ENCODE peak calls at places on chromosomes 4 and X, in four cellular contexts. V is cardiac fibroblast, F is spleen, A is colonic mucosa. U is an unnamed sample.

GRCh38 chrX:24870143-24870542 is 145.6 kb downstream of the ARX start:
- DNase-seq in V (peak), F (no peak), A (no peak), U (no peak)

GRCh38 chr4:83340692-83341343 is 6.2 kb upstream of the HPSE start:
- DNase-seq in V (no peak), A (no peak), F (no peak), U (no peak)

GRCh38 chrX:9867753-9868152 is 81.5 kb downstream of the SHROOM2 start:
- DNase-seq in A (no peak), V (peak), F (no peak), U (no peak)

GRCh38 chrX:12721042-12721441 is 70.2 kb upstream of the PRPS2 start:
- DNase-seq in A (no peak), V (peak), F (no peak), U (no peak)

GRCh38 chrX:66012094-66012534 is 27.8 kb downstream of the VSIG4 start:
- DNase-seq in A (no peak), V (no peak), F (peak), U (no peak)

GRCh38 chr4:189293459-189293858 is 647.2 kb upstream of the FRG1 start:
- DNase-seq in V (no peak), A (no peak), F (no peak), U (no peak)

GRCh38 chrX:1451676-1452496 is 823 bp downstream of the ASMTL start:
- DNase-seq in V (no peak), F (peak), A (peak), U (peak)

GRCh38 chr4:7649741-7650531 is 215.2 kb upstream of the PSAPL1 start:
- DNase-seq in F (peak), V (peak), A (no peak), U (peak)

GRCh38 chr4:48068182-48068581 is 51.6 kb downstream of the NIPAL1 start:
- DNase-seq in A (no peak), F (no peak), V (no peak), U (no peak)

GRCh38 chrX:10574663-10575062 is 45.7 kb downstream of the MID1 start:
- DNase-seq in V (peak), F (no peak), A (no peak), U (no peak)

GRCh38 chr4:22515888-22516541 is at the start of gene ADGRA3:
- DNase-seq in V (peak), A (peak), F (peak), U (peak)

GRCh38 chrX:29432534-29432933 is 782.8 kb upstream of the MAGEB2 start:
- DNase-seq in V (no peak), A (no peak), F (no peak), U (no peak)

GRCh38 chr4:140947507-140947906 is 185.8 kb downstream of the RNF150 start:
- DNase-seq in A (no peak), V (no peak), F (no peak), U (no peak)

GRCh38 chr4:7238300-7238960 is 46.1 kb downstream of the SORCS2 start:
- DNase-seq in A (no peak), V (no peak), F (no peak), U (no peak)

GRCh38 chr4:90798948-90799347 is 671.8 kb downstream of the CCSER1 start:
- DNase-seq in V (no peak), A (no peak), F (no peak), U (no peak)

GRCh38 chr4:133081246-133081645 is 67.8 kb upstream of the PCDH10 start:
- DNase-seq in A (no peak), V (no peak), F (no peak), U (no peak)

GRCh38 chr4:182839256-182839655 is 77.9 kb downstream of the DCTD start:
- DNase-seq in V (no peak), A (no peak), F (no peak), U (no peak)

GRCh38 chrX:65677954-65678469 is 10.6 kb downstream of the MSN start:
- DNase-seq in A (no peak), F (no peak), V (peak), U (no peak)

GRCh38 chr4:127849505-127850234 is 31.0 kb upstream of the PLK4 start:
- DNase-seq in A (no peak), V (no peak), F (no peak), U (no peak)

GRCh38 chr4:76570141-76570989 is 135.3 kb downstream of the SHROOM3 start:
- DNase-seq in V (no peak), F (no peak), A (no peak), U (no peak)

GRCh38 chr4:112327950-112328349 is 30.8 kb downstream of the ALPK1 start:
- DNase-seq in V (peak), F (peak), A (no peak), U (no peak)

GRCh38 chr4:25351777-25352421 is 25.2 kb upstream of the ANAPC4 start:
- DNase-seq in A (no peak), V (peak), F (no peak), U (no peak)

GRCh38 chr4:17561195-17561909 is 15.6 kb upstream of the LAP3 start:
- DNase-seq in A (no peak), F (no peak), V (peak), U (no peak)

GRCh38 chr4:7398104-7398423 is 36.7 kb downstream of the PSAPL1 start:
- DNase-seq in V (peak), A (no peak), F (peak), U (no peak)

GRCh38 chr4:7760706-7761105 is 179.0 kb downstream of the AFAP1 start:
- DNase-seq in A (no peak), V (no peak), F (peak), U (peak)

GRCh38 chrX:31132803-31133202 is 61.0 kb upstream of the FTHL17 start:
- DNase-seq in V (no peak), A (no peak), F (no peak), U (no peak)

GRCh38 chr4:54229631-54230478 is 762 bp downstream of the PDGFRA start:
- DNase-seq in F (no peak), V (peak), A (no peak), U (no peak)

GRCh38 chr4:110020139-110020538 is 107.5 kb downstream of the EGF start:
- DNase-seq in V (peak), A (no peak), F (no peak), U (no peak)

GRCh38 chr4:59094505-59094904 is 1984.3 kb upstream of the IGFBP7 start:
- DNase-seq in A (no peak), V (no peak), F (no peak), U (no peak)

GRCh38 chr4:102405706-102406510 is 60.6 kb upstream of the SLC39A8 start:
- DNase-seq in V (no peak), A (no peak), F (no peak), U (no peak)

GRCh38 chr4:67593741-67594175 is 35.2 kb downstream of the STAP1 start:
- DNase-seq in V (peak), F (no peak), A (no peak), U (no peak)

GRCh38 chr4:8147231-8147970 is 11.2 kb downstream of the ABLIM2 start:
- DNase-seq in V (no peak), A (no peak), F (peak), U (no peak)

GRCh38 chr4:184376923-184377322 is 97.4 kb downstream of the IRF2 start:
- DNase-seq in F (no peak), A (no peak), V (no peak), U (no peak)

GRCh38 chr4:13483142-13484044 is 747 bp downstream of the RAB28 start:
- DNase-seq in V (peak), A (peak), F (no peak), U (no peak)

DNA sequence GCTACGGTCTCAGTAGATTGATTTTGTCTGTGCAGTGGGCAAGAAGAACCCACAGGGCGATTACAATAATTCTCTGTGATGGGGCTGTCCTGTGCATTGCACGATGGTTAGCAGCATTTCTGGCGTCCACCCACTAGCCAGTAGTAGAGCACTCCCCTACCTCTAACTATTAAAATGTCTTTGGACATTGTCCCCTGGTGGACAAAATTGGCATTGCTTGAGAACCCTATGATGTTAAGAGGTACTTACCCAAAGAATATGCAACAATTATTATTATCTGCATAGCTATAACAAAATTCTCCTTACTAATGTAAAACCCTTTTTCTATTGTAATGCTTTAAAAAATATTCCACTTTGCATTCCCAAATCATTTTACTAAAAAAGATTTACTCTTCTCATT is 109.5 kb upstream of the VCX3A start:
- DNase-seq in F (no peak), V (no peak), A (peak), U (no peak)
- TF ChIP-seq CTCF in F (no peak), V (peak), A (no peak), U (peak)

DNA sequence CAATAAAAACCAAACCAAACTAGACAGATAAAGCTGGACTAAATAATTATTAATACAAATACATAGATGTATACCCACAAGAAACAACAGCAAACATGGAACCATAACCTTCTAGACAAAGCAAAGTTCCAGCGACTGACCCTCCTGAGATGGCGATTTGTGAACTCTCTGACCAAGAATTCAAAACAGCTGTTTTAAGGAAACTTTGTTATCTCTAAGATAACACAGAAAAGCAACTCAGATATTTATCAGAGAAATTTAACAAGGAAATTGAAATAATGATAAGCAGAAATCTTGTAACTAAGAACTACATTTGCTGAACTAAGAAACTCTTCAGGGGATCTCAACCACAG is 23.4 kb upstream of the MTHFD2L start:
- DNase-seq in A (no peak), F (no peak), V (no peak), U (no peak)
- TF ChIP-seq CTCF in A (no peak), F (no peak), V (no peak), U (peak)

DNA sequence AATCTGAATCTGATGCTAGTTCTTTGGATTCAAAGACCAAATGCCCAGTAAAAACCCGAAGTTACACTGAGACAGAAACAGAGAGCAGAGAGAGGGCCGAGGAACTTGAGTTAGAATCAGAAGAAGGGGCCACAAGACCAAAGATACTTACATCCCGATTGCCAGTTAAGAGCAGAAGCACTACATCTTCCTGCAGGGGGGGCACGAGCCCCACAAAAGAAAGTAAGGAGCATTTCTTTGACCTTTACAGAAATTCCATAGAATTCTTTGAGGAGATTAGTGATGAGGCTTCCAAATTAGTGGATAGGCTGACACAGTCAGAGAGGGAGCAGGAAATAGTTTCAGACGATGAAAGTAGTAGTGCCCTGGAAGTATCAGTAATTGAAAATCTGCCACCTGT is 309.3 kb downstream of the ANK2 start:
- DNase-seq in A (no peak), F (no peak), V (peak), U (no peak)
- TF ChIP-seq CTCF in A (no peak), F (no peak), V (peak), U (no peak)

DNA sequence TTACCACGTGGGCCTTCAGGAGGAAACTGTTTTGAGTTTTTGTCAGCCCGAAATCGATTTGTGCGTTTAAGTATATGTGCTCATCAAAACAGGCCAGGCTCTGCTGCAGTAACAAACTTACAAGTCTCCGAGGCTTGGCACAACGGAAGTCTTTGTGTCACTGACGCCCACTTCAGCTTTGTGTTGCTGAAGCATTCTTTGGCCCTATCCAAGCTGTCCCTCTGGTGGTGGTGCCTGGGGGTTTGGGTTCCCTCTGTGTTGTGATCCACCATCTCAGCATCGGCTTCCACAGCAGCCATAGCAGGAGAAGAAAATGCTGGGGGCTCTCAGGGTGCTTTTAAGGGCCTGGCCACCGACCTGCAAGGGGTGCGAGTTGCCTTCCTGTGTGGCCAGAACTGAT is 176.4 kb downstream of the PTTG2 start:
- DNase-seq in A (no peak), F (no peak), V (no peak), U (no peak)
- TF ChIP-seq CTCF in A (no peak), F (no peak), V (no peak), U (no peak)

GRCh38 chr4:138028923-138029322 is 213.2 kb downstream of the SLC7A11 start:
- DNase-seq in V (no peak), A (no peak), F (no peak), U (no peak)

GRCh38 chr4:138035781-138036258 is 206.3 kb downstream of the SLC7A11 start:
- DNase-seq in A (no peak), F (no peak), V (peak), U (no peak)

GRCh38 chr4:138034871-138035270 is 207.3 kb downstream of the SLC7A11 start:
- DNase-seq in V (peak), A (no peak), F (no peak), U (no peak)

GRCh38 chr4:138030375-138030774 is 211.8 kb downstream of the SLC7A11 start:
- DNase-seq in V (no peak), A (no peak), F (no peak), U (no peak)
- TF ChIP-seq CTCF in V (no peak), A (no peak), F (no peak), U (no peak)

DNA sequence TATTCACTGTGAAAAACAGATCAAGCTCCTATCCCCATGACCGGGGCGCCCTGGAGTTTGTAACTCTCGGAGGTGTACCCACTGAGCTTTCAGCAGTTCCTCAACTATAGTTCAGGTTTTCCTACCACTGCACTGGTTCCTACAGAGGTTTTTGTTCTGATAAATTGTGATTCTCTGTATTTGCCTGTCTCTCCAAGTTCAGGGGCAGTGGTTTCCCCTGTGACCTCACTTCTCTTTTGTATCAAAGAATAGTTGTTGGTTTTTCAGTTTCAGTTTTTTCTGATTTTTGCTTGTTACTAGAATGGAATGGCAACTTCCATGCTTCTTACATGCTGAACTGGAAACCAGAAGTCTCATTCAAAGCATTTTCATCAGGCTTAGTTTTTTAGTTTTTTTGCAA is 56.8 kb upstream of the PLS3 start:
- DNase-seq in F (no peak), A (no peak), V (no peak), U (no peak)
- TF ChIP-seq CTCF in F (no peak), A (no peak), V (no peak), U (no peak)

U was measured in chondrocyte.